ENCODE peak calls at places on chromosomes 12 and 14, in five cellular contexts. G, Q, E, A and R are unnamed samples.

GRCh38 chr12:44385964-44386363 is 490.2 kb downstream of the NELL2 start:
- DNase-seq in Q (no peak), E (no peak), G (no peak), A (no peak), R (no peak)

GRCh38 chr12:26953447-26953846 is 15.2 kb downstream of the FGFR1OP2 start:
- DNase-seq in A (no peak), E (peak; percentile 35), G (peak; percentile 6), Q (no peak), R (no peak)

GRCh38 chr12:131639270-131639940 is 71.5 kb upstream of the SFSWAP start:
- DNase-seq in G (no peak), E (no peak), Q (no peak), A (no peak), R (no peak)

GRCh38 chr12:116561181-116561821 is 2.1 kb downstream of the MAP1LC3B2 start:
- DNase-seq in E (no peak), A (no peak), Q (no peak), G (no peak), R (no peak)

GRCh38 chr12:9792961-9793617 is 32.4 kb upstream of the CD69 start:
- DNase-seq in E (peak; percentile 70), A (no peak), G (no peak), Q (no peak), R (peak; percentile 78)

GRCh38 chr14:51182166-51182565 is 57.9 kb upstream of the TMX1 start:
- DNase-seq in E (peak; percentile 7), A (no peak), Q (no peak), G (peak; percentile 59), R (peak; percentile 42)

GRCh38 chr14:77141592-77142288 is at the start of gene ZDHHC22:
- DNase-seq in A (peak; percentile 63), G (peak; percentile 88), Q (no peak), E (no peak), R (no peak)

GRCh38 chr14:44463386-44464004 is 43.6 kb downstream of the FSCB start:
- DNase-seq in E (peak; percentile 8), Q (no peak), G (no peak), A (no peak), R (no peak)

GRCh38 chr14:72948481-72949138 is 22.3 kb downstream of the DCAF4 start:
- DNase-seq in Q (peak; percentile 41), G (peak; percentile 65), E (peak; percentile 65), A (peak; percentile 56), R (peak; percentile 37)

GRCh38 chr12:104132351-104132956 is 5.6 kb downstream of the NFYB start:
- DNase-seq in G (no peak), A (peak; percentile 26), Q (no peak), E (no peak), R (no peak)

GRCh38 chr12:5391638-5392037 is 40.3 kb upstream of the NTF3 start:
- DNase-seq in G (no peak), A (no peak), Q (no peak), E (no peak), R (peak; percentile 12)

GRCh38 chr14:36657409-36658090 is 4.1 kb upstream of the PAX9 start:
- DNase-seq in Q (no peak), E (no peak), A (no peak), G (peak; percentile 84), R (no peak)

GRCh38 chr12:57735952-57736742 is 2.4 kb downstream of the AGAP2 start:
- DNase-seq in Q (peak; percentile 99), E (peak; percentile 31), A (peak; percentile 79), G (peak; percentile 73), R (no peak)

GRCh38 chr14:106822905-106823304 is 1296.5 kb downstream of the TMEM121 start:
- DNase-seq in A (no peak), E (no peak), Q (no peak), G (no peak), R (no peak)

GRCh38 chr12:86283607-86284006 is 27.4 kb upstream of the MGAT4C start:
- DNase-seq in G (no peak), Q (no peak), E (no peak), A (no peak), R (no peak)

GRCh38 chr12:49028666-49029275 is 10.2 kb upstream of the PRKAG1 start:
- DNase-seq in Q (no peak), G (no peak), A (no peak), E (no peak), R (no peak)

GRCh38 chr12:63400746-63401145 is 249.7 kb upstream of the AVPR1A start:
- DNase-seq in A (no peak), E (peak; percentile 54), Q (no peak), G (no peak), R (peak; percentile 76)